ENCODE peak calls at places on chromosomes 1 and 21, in four cellular contexts. One of them, this sample, is unnamed.
A peak's percentile ranks its signal among the peaks of the same experiment; 100 is the strongest.

GRCh38 chr1:213687802-213688201 is 300.0 kb upstream of the PROX1 start:
- DNase-seq in fibroblast of mammary gland: no peak
- DNase-seq in IMR-90: no peak
- DNase-seq in dorsolateral prefrontal cortex: no peak
- DNase-seq in this sample: no peak

GRCh38 chr1:211741799-211742198 is 66.4 kb upstream of the NEK2 start:
- DNase-seq in fibroblast of mammary gland: peak; percentile 11
- DNase-seq in IMR-90: no peak
- DNase-seq in dorsolateral prefrontal cortex: no peak
- DNase-seq in this sample: no peak

GRCh38 chr21:38181101-38181500 is 75.7 kb upstream of the KCNJ15 start:
- DNase-seq in IMR-90: no peak
- DNase-seq in fibroblast of mammary gland: peak; percentile 71
- DNase-seq in dorsolateral prefrontal cortex: no peak
- DNase-seq in this sample: peak; percentile 30

GRCh38 chr1:209231476-209232156 is 351.9 kb upstream of the CAMK1G start:
- DNase-seq in fibroblast of mammary gland: no peak
- DNase-seq in dorsolateral prefrontal cortex: no peak
- DNase-seq in IMR-90: no peak
- DNase-seq in this sample: no peak

GRCh38 chr1:205769641-205770365 is 5.5 kb downstream of the RAB29 start:
- DNase-seq in IMR-90: no peak
- DNase-seq in dorsolateral prefrontal cortex: no peak
- DNase-seq in fibroblast of mammary gland: no peak
- DNase-seq in this sample: no peak

GRCh38 chr1:212167098-212167497 is 118.1 kb upstream of the PPP2R5A start:
- DNase-seq in dorsolateral prefrontal cortex: no peak
- DNase-seq in fibroblast of mammary gland: peak; percentile 83
- DNase-seq in IMR-90: peak; percentile 90
- DNase-seq in this sample: no peak

GRCh38 chr1:14724697-14725096 is 126.2 kb downstream of the KAZN start:
- DNase-seq in fibroblast of mammary gland: no peak
- DNase-seq in dorsolateral prefrontal cortex: no peak
- DNase-seq in IMR-90: no peak
- DNase-seq in this sample: no peak

GRCh38 chr1:185585770-185586169 is 148.4 kb upstream of the HMCN1 start:
- DNase-seq in dorsolateral prefrontal cortex: no peak
- DNase-seq in fibroblast of mammary gland: no peak
- DNase-seq in IMR-90: no peak
- DNase-seq in this sample: peak; percentile 55

GRCh38 chr1:82934069-82934468 is 1064.9 kb downstream of the TTLL7 start:
- DNase-seq in fibroblast of mammary gland: no peak
- DNase-seq in IMR-90: no peak
- DNase-seq in dorsolateral prefrontal cortex: no peak
- DNase-seq in this sample: no peak

GRCh38 chr1:198880818-198881597 is 242.2 kb downstream of the PTPRC start:
- DNase-seq in dorsolateral prefrontal cortex: no peak
- DNase-seq in IMR-90: peak; percentile 97
- DNase-seq in fibroblast of mammary gland: peak; percentile 96
- DNase-seq in this sample: peak; percentile 90

GRCh38 chr1:202143011-202143767 is 1.3 kb downstream of the ARL8A start:
- DNase-seq in IMR-90: no peak
- DNase-seq in dorsolateral prefrontal cortex: no peak
- DNase-seq in fibroblast of mammary gland: no peak
- DNase-seq in this sample: no peak

GRCh38 chr21:38268859-38269566 is 12.2 kb downstream of the KCNJ15 start:
- DNase-seq in IMR-90: no peak
- DNase-seq in fibroblast of mammary gland: no peak
- DNase-seq in dorsolateral prefrontal cortex: no peak
- DNase-seq in this sample: peak; percentile 48

GRCh38 chr1:42176902-42177519 is 12.5 kb upstream of the GUCA2A start:
- DNase-seq in fibroblast of mammary gland: peak; percentile 63
- DNase-seq in dorsolateral prefrontal cortex: no peak
- DNase-seq in IMR-90: peak; percentile 55
- DNase-seq in this sample: peak; percentile 68

GRCh38 chr1:65975708-65976107 is 183.0 kb downstream of the PDE4B start:
- DNase-seq in IMR-90: no peak
- DNase-seq in fibroblast of mammary gland: no peak
- DNase-seq in dorsolateral prefrontal cortex: no peak
- DNase-seq in this sample: no peak

GRCh38 chr1:177748080-177748801 is 221.6 kb downstream of the SEC16B start:
- DNase-seq in fibroblast of mammary gland: no peak
- DNase-seq in IMR-90: no peak
- DNase-seq in dorsolateral prefrontal cortex: no peak
- DNase-seq in this sample: no peak

GRCh38 chr1:205344010-205344808 is 12.5 kb downstream of the KLHDC8A start:
- DNase-seq in fibroblast of mammary gland: no peak
- DNase-seq in IMR-90: no peak
- DNase-seq in dorsolateral prefrontal cortex: peak; percentile 64
- DNase-seq in this sample: peak; percentile 33

DNA sequence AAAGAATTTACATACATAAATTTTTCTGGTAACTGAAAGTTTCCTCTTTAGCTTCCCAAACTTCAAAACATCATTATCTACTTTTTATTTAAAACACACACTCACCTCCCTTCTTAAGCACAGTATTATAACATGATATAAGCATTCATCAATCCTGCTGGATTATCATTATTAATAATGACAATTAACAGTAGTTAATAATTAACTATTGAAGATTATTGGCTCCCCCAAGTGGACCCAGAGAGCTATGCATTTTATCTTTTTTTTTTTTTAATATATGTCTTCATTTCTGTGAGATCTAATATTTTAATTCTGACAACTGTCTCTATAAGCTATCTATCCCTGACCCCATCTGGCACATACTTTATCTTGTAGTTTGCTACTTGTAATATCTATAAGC is 252.1 kb upstream of the CACYBP start:
- DNase-seq in fibroblast of mammary gland: no peak
- DNase-seq in dorsolateral prefrontal cortex: no peak
- DNase-seq in IMR-90: no peak
- DNase-seq in this sample: no peak
- TF ChIP-seq CTCF in fibroblast of mammary gland: peak; percentile 20
- TF ChIP-seq CTCF in dorsolateral prefrontal cortex: no peak
- TF ChIP-seq CTCF in IMR-90: peak; percentile 29
- TF ChIP-seq CTCF in this sample: no peak

GRCh38 chr1:116769561-116769977 is 15.3 kb downstream of the CD2 start:
- DNase-seq in fibroblast of mammary gland: peak; percentile 48
- DNase-seq in IMR-90: no peak
- DNase-seq in dorsolateral prefrontal cortex: no peak
- DNase-seq in this sample: peak; percentile 44
- H3K4me3 ChIP-seq in fibroblast of mammary gland: no peak overlapping the region
- H3K4me3 ChIP-seq in IMR-90: no peak overlapping the region
- H3K4me3 ChIP-seq in dorsolateral prefrontal cortex: no peak overlapping the region
- H3K4me3 ChIP-seq in this sample: no peak overlapping the region

GRCh38 chr21:34180826-34181359 is 107.5 kb downstream of the MRPS6 start:
- DNase-seq in dorsolateral prefrontal cortex: no peak
- DNase-seq in IMR-90: no peak
- DNase-seq in fibroblast of mammary gland: no peak
- DNase-seq in this sample: no peak
- TF ChIP-seq CTCF in dorsolateral prefrontal cortex: no peak
- TF ChIP-seq CTCF in IMR-90: no peak
- TF ChIP-seq CTCF in fibroblast of mammary gland: no peak
- TF ChIP-seq CTCF in this sample: no peak

GRCh38 chr1:63622847-63623566 is 29.8 kb downstream of the PGM1 start:
- DNase-seq in IMR-90: no peak
- DNase-seq in dorsolateral prefrontal cortex: no peak
- DNase-seq in fibroblast of mammary gland: no peak
- DNase-seq in this sample: no peak

GRCh38 chr1:63623952-63624351 is 30.7 kb downstream of the PGM1 start:
- DNase-seq in fibroblast of mammary gland: no peak
- DNase-seq in dorsolateral prefrontal cortex: no peak
- DNase-seq in IMR-90: no peak
- DNase-seq in this sample: no peak

GRCh38 chr1:63628607-63629006 is 35.4 kb downstream of the PGM1 start:
- DNase-seq in IMR-90: no peak
- DNase-seq in fibroblast of mammary gland: no peak
- DNase-seq in dorsolateral prefrontal cortex: no peak
- DNase-seq in this sample: no peak

GRCh38 chr1:63624911-63625310 is 31.7 kb downstream of the PGM1 start:
- DNase-seq in dorsolateral prefrontal cortex: no peak
- DNase-seq in IMR-90: no peak
- DNase-seq in fibroblast of mammary gland: no peak
- DNase-seq in this sample: no peak

GRCh38 chr1:63626222-63626621 is 33.0 kb downstream of the PGM1 start:
- DNase-seq in dorsolateral prefrontal cortex: no peak
- DNase-seq in fibroblast of mammary gland: peak; percentile 58
- DNase-seq in IMR-90: no peak
- DNase-seq in this sample: no peak
- H3K4me3 ChIP-seq in dorsolateral prefrontal cortex: no peak overlapping the region
- H3K4me3 ChIP-seq in fibroblast of mammary gland: no peak overlapping the region
- H3K4me3 ChIP-seq in IMR-90: no peak overlapping the region
- H3K4me3 ChIP-seq in this sample: no peak overlapping the region